ENCODE peak calls at places on chromosomes 7 and 10, in ten cellular contexts. E is CD8-positive, alpha-beta memory T cell; R is hypothalamus; X is HuH-7; P is activated CD8-positive, alpha-beta memory T cell treated with anti-CD3 and anti-CD28 coated beads for 24 hours; B is activated CD4-positive, alpha-beta T cell treated with anti-CD3 and anti-CD28 coated beads, Interleukin-2, amount 50 U/mL, for 48 hours; J is body of pancreas; Y is activated gamma-delta T cell treated with anti-CD3 and anti-CD28 coated beads, Interleukin-2, amount 50 U/mL, for 16 hours; A is PC-9; L is endothelial cell. W is an unnamed sample.
A peak's percentile ranks its signal among the peaks of the same experiment; 100 is the strongest.

GRCh38 chr10:32182476-32182875 is 126.3 kb upstream of the KIF5B start:
- DNase-seq in Y (no peak), J (no peak), A (no peak), E (no peak), B (no peak), R (no peak), L (no peak), X (no peak), P (no peak), W (no peak)

GRCh38 chr7:2880882-2881281 is 36.8 kb upstream of the GNA12 start:
- DNase-seq in E (no peak), B (no peak), Y (no peak), P (no peak), L (no peak), J (no peak), X (no peak), R (no peak), A (no peak), W (no peak)

GRCh38 chr7:38374507-38374906 is 101.1 kb upstream of the TARP start:
- DNase-seq in Y (peak; percentile 67), R (no peak), E (peak; percentile 63), A (no peak), B (peak; percentile 65), P (peak; percentile 81), X (no peak), J (peak; percentile 40), L (peak; percentile 64), W (no peak)

GRCh38 chr10:101444499-101444898 is 90.5 kb downstream of the BTRC start:
- DNase-seq in R (no peak), E (no peak), X (no peak), P (no peak), L (no peak), J (no peak), Y (no peak), B (no peak), A (no peak), W (no peak)

GRCh38 chr7:149468208-149468607 is 7.3 kb upstream of the ZNF777 start:
- DNase-seq in Y (no peak), L (no peak), B (no peak), J (no peak), E (no peak), A (no peak), P (peak; percentile 44), X (no peak), R (no peak), W (no peak)

GRCh38 chr10:127928021-127928806 is 21.3 kb downstream of the PTPRE start:
- DNase-seq in X (no peak), R (no peak), L (no peak), Y (no peak), A (no peak), B (no peak), E (no peak), P (no peak), J (no peak), W (no peak)

GRCh38 chr10:24381235-24382010 is 172.5 kb downstream of the KIAA1217 start:
- DNase-seq in L (no peak), P (no peak), Y (no peak), A (no peak), B (no peak), J (no peak), R (no peak), X (no peak), E (no peak), W (peak; percentile 81)

GRCh38 chr10:89625041-89625765 is 19.8 kb downstream of the PANK1 start:
- DNase-seq in E (no peak), P (no peak), Y (no peak), R (no peak), A (no peak), J (no peak), X (no peak), L (no peak), B (no peak), W (no peak)

GRCh38 chr10:35532141-35532540 is 73.0 kb upstream of the GJD4 start:
- DNase-seq in Y (no peak), P (no peak), R (no peak), B (no peak), A (no peak), E (no peak), X (no peak), J (no peak), L (no peak), W (no peak)

GRCh38 chr10:133454204-133454893 is 604 bp downstream of the SCART1 start:
- DNase-seq in A (no peak), Y (no peak), E (no peak), B (no peak), P (no peak), X (no peak), R (no peak), L (no peak), J (no peak), W (no peak)

GRCh38 chr7:77537136-77537594 is at the start of gene PTPN12:
- DNase-seq in L (no peak), P (no peak), Y (no peak), X (peak; percentile 22), A (no peak), B (no peak), J (no peak), R (peak; percentile 78), E (no peak), W (no peak)

GRCh38 chr7:121832347-121832746 is 40.6 kb upstream of the PTPRZ1 start:
- DNase-seq in E (no peak), Y (no peak), J (peak; percentile 35), R (peak; percentile 25), A (no peak), L (no peak), P (no peak), B (no peak), X (no peak), W (no peak)

GRCh38 chr7:52723606-52724005 is 311.8 kb upstream of the POM121L12 start:
- DNase-seq in L (no peak), Y (no peak), J (no peak), A (no peak), B (no peak), P (no peak), X (no peak), E (no peak), R (no peak), W (no peak)

GRCh38 chr10:122044045-122044661 is 55.2 kb downstream of the TACC2 start:
- DNase-seq in X (peak; percentile 52), J (peak; percentile 81), B (no peak), R (no peak), L (no peak), A (peak; percentile 48), E (no peak), P (no peak), Y (no peak), W (peak; percentile 89)

GRCh38 chr7:79055722-79056415 is 397.6 kb downstream of the MAGI2 start:
- DNase-seq in P (no peak), L (no peak), J (peak; percentile 80), E (no peak), X (no peak), B (no peak), R (no peak), Y (no peak), A (peak; percentile 77), W (no peak)

GRCh38 chr10:78300526-78300925 is 266.9 kb downstream of the RPS24 start:
- DNase-seq in L (no peak), P (peak; percentile 33), Y (no peak), J (no peak), E (no peak), R (no peak), A (no peak), B (no peak), X (no peak), W (no peak)